ENCODE peak calls at places on chromosomes 6 and 20, in nine cellular contexts. One of them, this sample, is unnamed.

GRCh38 chr6:34018961-34019606 is 126.8 kb downstream of the GRM4 start:
- DNase-seq in tibial nerve: no peak
- DNase-seq in ovary: no peak
- DNase-seq in mesendoderm: no peak
- DNase-seq in HCT116: no peak
- DNase-seq in psoas muscle: no peak
- DNase-seq in heart right ventricle: no peak
- DNase-seq in mucosa of descending colon: no peak
- DNase-seq in heart left ventricle: no peak
- DNase-seq in this sample: no peak

GRCh38 chr6:160132297-160132637 is 10.7 kb downstream of the SLC22A1 start:
- DNase-seq in tibial nerve: no peak
- DNase-seq in ovary: no peak
- DNase-seq in mesendoderm: no peak
- DNase-seq in HCT116: no peak
- DNase-seq in psoas muscle: no peak
- DNase-seq in heart right ventricle: no peak
- DNase-seq in mucosa of descending colon: no peak
- DNase-seq in heart left ventricle: no peak
- DNase-seq in this sample: no peak

GRCh38 chr6:139341060-139341459 is 33.4 kb downstream of the CITED2 start:
- DNase-seq in tibial nerve: no peak
- DNase-seq in ovary: no peak
- DNase-seq in mesendoderm: no peak
- DNase-seq in HCT116: no peak
- DNase-seq in psoas muscle: no peak
- DNase-seq in heart right ventricle: no peak
- DNase-seq in mucosa of descending colon: no peak
- DNase-seq in heart left ventricle: no peak
- DNase-seq in this sample: no peak

GRCh38 chr20:37755665-37756064 is 61.8 kb downstream of the CTNNBL1 start:
- DNase-seq in tibial nerve: no peak
- DNase-seq in ovary: no peak
- DNase-seq in mesendoderm: peak; percentile 18
- DNase-seq in HCT116: no peak
- DNase-seq in psoas muscle: no peak
- DNase-seq in heart right ventricle: peak; percentile 17
- DNase-seq in mucosa of descending colon: no peak
- DNase-seq in heart left ventricle: no peak
- DNase-seq in this sample: no peak

GRCh38 chr6:142633317-142633716 is 311.7 kb downstream of the HIVEP2 start:
- DNase-seq in tibial nerve: no peak
- DNase-seq in ovary: no peak
- DNase-seq in mesendoderm: no peak
- DNase-seq in HCT116: no peak
- DNase-seq in psoas muscle: no peak
- DNase-seq in heart right ventricle: no peak
- DNase-seq in mucosa of descending colon: no peak
- DNase-seq in heart left ventricle: no peak
- DNase-seq in this sample: no peak

GRCh38 chr20:52094693-52095092 is 96.9 kb downstream of the ZFP64 start:
- DNase-seq in tibial nerve: no peak
- DNase-seq in ovary: no peak
- DNase-seq in mesendoderm: no peak
- DNase-seq in HCT116: no peak
- DNase-seq in psoas muscle: no peak
- DNase-seq in heart right ventricle: no peak
- DNase-seq in mucosa of descending colon: no peak
- DNase-seq in heart left ventricle: no peak
- DNase-seq in this sample: no peak

GRCh38 chr20:51338692-51339440 is 203.7 kb downstream of the NFATC2 start:
- DNase-seq in tibial nerve: no peak
- DNase-seq in ovary: no peak
- DNase-seq in mesendoderm: no peak
- DNase-seq in HCT116: no peak
- DNase-seq in psoas muscle: no peak
- DNase-seq in heart right ventricle: no peak
- DNase-seq in mucosa of descending colon: no peak
- DNase-seq in heart left ventricle: no peak
- DNase-seq in this sample: no peak

GRCh38 chr6:28589234-28589951 is 63.7 kb downstream of the GPX5 start:
- DNase-seq in tibial nerve: peak; percentile 32
- DNase-seq in ovary: peak; percentile 41
- DNase-seq in mesendoderm: peak; percentile 100
- DNase-seq in HCT116: peak; percentile 96
- DNase-seq in psoas muscle: no peak
- DNase-seq in heart right ventricle: no peak
- DNase-seq in mucosa of descending colon: no peak
- DNase-seq in heart left ventricle: no peak
- DNase-seq in this sample: peak; percentile 73

GRCh38 chr20:24690408-24690807 is 221.0 kb downstream of the SYNDIG1 start:
- DNase-seq in tibial nerve: no peak
- DNase-seq in ovary: no peak
- DNase-seq in mesendoderm: no peak
- DNase-seq in HCT116: no peak
- DNase-seq in psoas muscle: no peak
- DNase-seq in heart right ventricle: no peak
- DNase-seq in mucosa of descending colon: no peak
- DNase-seq in heart left ventricle: peak; percentile 3
- DNase-seq in this sample: peak; percentile 7

GRCh38 chr6:30092852-30093543 is 17.4 kb upstream of the RNF39 start:
- DNase-seq in tibial nerve: no peak
- DNase-seq in ovary: no peak
- DNase-seq in mesendoderm: no peak
- DNase-seq in HCT116: no peak
- DNase-seq in psoas muscle: no peak
- DNase-seq in heart right ventricle: no peak
- DNase-seq in mucosa of descending colon: no peak
- DNase-seq in heart left ventricle: no peak
- DNase-seq in this sample: no peak

GRCh38 chr20:57361517-57361916 is 10.5 kb downstream of the RAE1 start:
- DNase-seq in tibial nerve: no peak
- DNase-seq in ovary: no peak
- DNase-seq in mesendoderm: peak; percentile 16
- DNase-seq in HCT116: no peak
- DNase-seq in psoas muscle: no peak
- DNase-seq in heart right ventricle: no peak
- DNase-seq in mucosa of descending colon: no peak
- DNase-seq in heart left ventricle: no peak
- DNase-seq in this sample: no peak

GRCh38 chr6:6515691-6516607 is 72.6 kb upstream of the LY86 start:
- DNase-seq in tibial nerve: no peak
- DNase-seq in ovary: no peak
- DNase-seq in mesendoderm: no peak
- DNase-seq in HCT116: no peak
- DNase-seq in psoas muscle: no peak
- DNase-seq in heart right ventricle: no peak
- DNase-seq in mucosa of descending colon: no peak
- DNase-seq in heart left ventricle: no peak
- DNase-seq in this sample: no peak

GRCh38 chr6:105485456-105485855 is 82.6 kb upstream of the PREP start:
- DNase-seq in tibial nerve: no peak
- DNase-seq in ovary: no peak
- DNase-seq in mesendoderm: peak; percentile 64
- DNase-seq in HCT116: no peak
- DNase-seq in psoas muscle: no peak
- DNase-seq in heart right ventricle: no peak
- DNase-seq in mucosa of descending colon: no peak
- DNase-seq in heart left ventricle: peak; percentile 22
- DNase-seq in this sample: no peak

GRCh38 chr6:90545450-90545849 is 41.4 kb downstream of the MAP3K7 start:
- DNase-seq in tibial nerve: no peak
- DNase-seq in ovary: no peak
- DNase-seq in mesendoderm: no peak
- DNase-seq in HCT116: no peak
- DNase-seq in psoas muscle: no peak
- DNase-seq in heart right ventricle: no peak
- DNase-seq in mucosa of descending colon: no peak
- DNase-seq in heart left ventricle: no peak
- DNase-seq in this sample: no peak

GRCh38 chr6:11911535-11911934 is 100.6 kb upstream of the HIVEP1 start:
- DNase-seq in tibial nerve: no peak
- DNase-seq in ovary: no peak
- DNase-seq in mesendoderm: no peak
- DNase-seq in HCT116: no peak
- DNase-seq in psoas muscle: no peak
- DNase-seq in heart right ventricle: no peak
- DNase-seq in mucosa of descending colon: no peak
- DNase-seq in heart left ventricle: no peak
- DNase-seq in this sample: no peak

GRCh38 chr6:11769816-11770545 is 8.6 kb downstream of the ADTRP start:
- DNase-seq in tibial nerve: no peak
- DNase-seq in ovary: no peak
- DNase-seq in mesendoderm: peak; percentile 95
- DNase-seq in HCT116: no peak
- DNase-seq in psoas muscle: no peak
- DNase-seq in heart right ventricle: no peak
- DNase-seq in mucosa of descending colon: no peak
- DNase-seq in heart left ventricle: no peak
- DNase-seq in this sample: peak; percentile 54

GRCh38 chr20:8721098-8721497 is 347.8 kb upstream of the PLCB4 start:
- DNase-seq in tibial nerve: peak; percentile 76
- DNase-seq in ovary: no peak
- DNase-seq in mesendoderm: peak; percentile 68
- DNase-seq in HCT116: peak; percentile 18
- DNase-seq in psoas muscle: peak; percentile 19
- DNase-seq in heart right ventricle: no peak
- DNase-seq in mucosa of descending colon: no peak
- DNase-seq in heart left ventricle: peak; percentile 33
- DNase-seq in this sample: peak; percentile 21

GRCh38 chr6:157491571-157492232 is 110.7 kb downstream of the ZDHHC14 start:
- DNase-seq in tibial nerve: no peak
- DNase-seq in ovary: no peak
- DNase-seq in mesendoderm: no peak
- DNase-seq in HCT116: no peak
- DNase-seq in psoas muscle: no peak
- DNase-seq in heart right ventricle: no peak
- DNase-seq in mucosa of descending colon: no peak
- DNase-seq in heart left ventricle: no peak
- DNase-seq in this sample: peak; percentile 14

GRCh38 chr6:168949876-168950499 is 303.7 kb downstream of the THBS2 start:
- DNase-seq in tibial nerve: no peak
- DNase-seq in ovary: no peak
- DNase-seq in mesendoderm: no peak
- DNase-seq in HCT116: no peak
- DNase-seq in psoas muscle: no peak
- DNase-seq in heart right ventricle: no peak
- DNase-seq in mucosa of descending colon: no peak
- DNase-seq in heart left ventricle: no peak
- DNase-seq in this sample: no peak

GRCh38 chr6:164216839-164217238 is 802.3 kb downstream of the QKI start:
- DNase-seq in tibial nerve: no peak
- DNase-seq in ovary: no peak
- DNase-seq in mesendoderm: no peak
- DNase-seq in HCT116: no peak
- DNase-seq in psoas muscle: peak; percentile 17
- DNase-seq in heart right ventricle: peak; percentile 21
- DNase-seq in mucosa of descending colon: no peak
- DNase-seq in heart left ventricle: no peak
- DNase-seq in this sample: no peak

GRCh38 chr6:3426091-3426780 is 30.6 kb downstream of the SLC22A23 start:
- DNase-seq in tibial nerve: no peak
- DNase-seq in ovary: no peak
- DNase-seq in mesendoderm: no peak
- DNase-seq in HCT116: no peak
- DNase-seq in psoas muscle: no peak
- DNase-seq in heart right ventricle: no peak
- DNase-seq in mucosa of descending colon: no peak
- DNase-seq in heart left ventricle: no peak
- DNase-seq in this sample: no peak

GRCh38 chr6:34671362-34671761 is 25.2 kb downstream of the ILRUN start:
- DNase-seq in tibial nerve: no peak
- DNase-seq in ovary: no peak
- DNase-seq in mesendoderm: no peak
- DNase-seq in HCT116: no peak
- DNase-seq in psoas muscle: no peak
- DNase-seq in heart right ventricle: no peak
- DNase-seq in mucosa of descending colon: no peak
- DNase-seq in heart left ventricle: no peak
- DNase-seq in this sample: no peak

GRCh38 chr6:150535151-150535816 is 64.4 kb upstream of the PLEKHG1 start:
- DNase-seq in tibial nerve: no peak
- DNase-seq in ovary: no peak
- DNase-seq in mesendoderm: no peak
- DNase-seq in HCT116: no peak
- DNase-seq in psoas muscle: no peak
- DNase-seq in heart right ventricle: no peak
- DNase-seq in mucosa of descending colon: no peak
- DNase-seq in heart left ventricle: no peak
- DNase-seq in this sample: no peak
- H3K4me1 ChIP-seq in tibial nerve: peaks cover 26% of the 10 kb centered on the region
- H3K4me1 ChIP-seq in ovary: no peaks in the 10 kb centered on the region
- H3K4me1 ChIP-seq in mesendoderm: no peaks in the 10 kb centered on the region
- H3K4me1 ChIP-seq in HCT116: no peaks in the 10 kb centered on the region
- H3K4me1 ChIP-seq in psoas muscle: no peaks in the 10 kb centered on the region
- H3K4me1 ChIP-seq in heart right ventricle: peaks cover 13% of the 10 kb centered on the region
- H3K4me1 ChIP-seq in mucosa of descending colon: no peaks in the 10 kb centered on the region
- H3K4me1 ChIP-seq in heart left ventricle: peaks cover 10% of the 10 kb centered on the region
- H3K4me1 ChIP-seq in this sample: no peaks in the 10 kb centered on the region

GRCh38 chr20:63740501-63741353 is 1.2 kb downstream of the SLC2A4RG start:
- DNase-seq in tibial nerve: peak; percentile 97
- DNase-seq in ovary: peak; percentile 98
- DNase-seq in mesendoderm: peak; percentile 88
- DNase-seq in HCT116: peak; percentile 48
- DNase-seq in psoas muscle: peak; percentile 94
- DNase-seq in heart right ventricle: peak; percentile 95
- DNase-seq in mucosa of descending colon: peak; percentile 92
- DNase-seq in heart left ventricle: peak; percentile 93
- DNase-seq in this sample: peak; percentile 95
- H3K4me1 ChIP-seq in tibial nerve: peaks cover 74% of the 10 kb centered on the region
- H3K4me1 ChIP-seq in ovary: peaks cover 11% of the 10 kb centered on the region
- H3K4me1 ChIP-seq in mesendoderm: no peaks in the 10 kb centered on the region
- H3K4me1 ChIP-seq in HCT116: peaks cover 46% of the 10 kb centered on the region
- H3K4me1 ChIP-seq in psoas muscle: peaks cover 15% of the 10 kb centered on the region
- H3K4me1 ChIP-seq in heart right ventricle: peaks cover 44% of the 10 kb centered on the region
- H3K4me1 ChIP-seq in mucosa of descending colon: peaks cover 41% of the 10 kb centered on the region
- H3K4me1 ChIP-seq in heart left ventricle: peaks cover 24% of the 10 kb centered on the region
- H3K4me1 ChIP-seq in this sample: peaks cover 32% of the 10 kb centered on the region

GRCh38 chr6:94049001-94049400 is 629.6 kb upstream of the EPHA7 start:
- DNase-seq in tibial nerve: no peak
- DNase-seq in ovary: no peak
- DNase-seq in mesendoderm: no peak
- DNase-seq in HCT116: no peak
- DNase-seq in psoas muscle: no peak
- DNase-seq in heart right ventricle: no peak
- DNase-seq in mucosa of descending colon: no peak
- DNase-seq in heart left ventricle: no peak
- DNase-seq in this sample: no peak
- H3K4me1 ChIP-seq in tibial nerve: no peaks in the 10 kb centered on the region
- H3K4me1 ChIP-seq in ovary: no peaks in the 10 kb centered on the region
- H3K4me1 ChIP-seq in mesendoderm: peaks cover 6% of the 10 kb centered on the region
- H3K4me1 ChIP-seq in HCT116: no peaks in the 10 kb centered on the region
- H3K4me1 ChIP-seq in psoas muscle: no peaks in the 10 kb centered on the region
- H3K4me1 ChIP-seq in heart right ventricle: no peaks in the 10 kb centered on the region
- H3K4me1 ChIP-seq in mucosa of descending colon: no peaks in the 10 kb centered on the region
- H3K4me1 ChIP-seq in heart left ventricle: no peaks in the 10 kb centered on the region
- H3K4me1 ChIP-seq in this sample: no peaks in the 10 kb centered on the region

DNA sequence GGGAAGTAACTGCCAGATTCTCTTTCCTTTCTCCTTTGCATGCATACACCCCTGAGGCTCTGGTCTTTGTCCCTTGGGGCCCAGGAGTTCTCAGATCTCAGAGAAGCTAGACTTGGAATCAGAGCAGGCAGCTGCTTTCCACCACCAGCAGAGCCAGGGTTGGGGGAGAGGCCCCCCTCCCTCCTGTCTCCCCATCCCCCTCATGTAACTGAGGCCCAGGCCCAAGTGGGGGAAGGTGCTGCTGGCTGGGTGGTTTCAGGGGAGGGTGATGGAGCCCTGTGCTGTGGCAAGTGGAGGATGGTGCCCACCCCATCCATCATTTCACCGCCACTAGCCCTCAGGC is 16.4 kb downstream of the FOXP4 start:
- DNase-seq in tibial nerve: no peak
- DNase-seq in ovary: no peak
- DNase-seq in mesendoderm: no peak
- DNase-seq in HCT116: no peak
- DNase-seq in psoas muscle: no peak
- DNase-seq in heart right ventricle: no peak
- DNase-seq in mucosa of descending colon: no peak
- DNase-seq in heart left ventricle: no peak
- DNase-seq in this sample: no peak
- H3K4me1 ChIP-seq in tibial nerve: peaks cover 64% of the 10 kb centered on the region
- H3K4me1 ChIP-seq in ovary: peaks cover 5% of the 10 kb centered on the region
- H3K4me1 ChIP-seq in mesendoderm: peaks cover 13% of the 10 kb centered on the region
- H3K4me1 ChIP-seq in HCT116: no peaks in the 10 kb centered on the region
- H3K4me1 ChIP-seq in psoas muscle: peaks cover 15% of the 10 kb centered on the region
- H3K4me1 ChIP-seq in heart right ventricle: peaks cover 11% of the 10 kb centered on the region
- H3K4me1 ChIP-seq in mucosa of descending colon: no peaks in the 10 kb centered on the region
- H3K4me1 ChIP-seq in heart left ventricle: peaks cover 11% of the 10 kb centered on the region
- H3K4me1 ChIP-seq in this sample: no peaks in the 10 kb centered on the region